ENCODE peak calls at places on chromosomes 11 and 22, in four cellular contexts. X is stomach, I is esophagus muscularis mucosa, D is H1. F is an unnamed sample.

GRCh38 chr11:27357250-27357649 is 5.8 kb downstream of the CCDC34 start:
- DNase-seq in X (peak; percentile 44), I (no peak), D (no peak), F (no peak)

GRCh38 chr22:17847360-17848078 is 73.2 kb upstream of the BID start:
- DNase-seq in X (no peak), I (no peak), D (no peak), F (no peak)

GRCh38 chr11:21659961-21660360 is 532.9 kb upstream of the ANO5 start:
- DNase-seq in X (no peak), I (no peak), D (no peak), F (no peak)

GRCh38 chr22:41197046-41197807 is 7.9 kb upstream of the L3MBTL2 start:
- DNase-seq in X (peak; percentile 83), I (peak; percentile 94), D (no peak), F (peak; percentile 88)

GRCh38 chr11:65652511-65653228 is 10.0 kb downstream of the RELA start:
- DNase-seq in X (peak; percentile 95), I (peak; percentile 98), D (no peak), F (peak; percentile 97)

GRCh38 chr11:114132944-114133394 is 73.5 kb downstream of the ZBTB16 start:
- DNase-seq in X (no peak), I (no peak), D (no peak), F (peak; percentile 83)

GRCh38 chr11:103907548-103908455 is 128.6 kb upstream of the DDI1 start:
- DNase-seq in X (no peak), I (no peak), D (no peak), F (no peak)

GRCh38 chr11:60767388-60767811 is 10.7 kb downstream of the MS4A15 start:
- DNase-seq in X (no peak), I (no peak), D (peak; percentile 25), F (no peak)

GRCh38 chr22:43755452-43755851 is 56.7 kb downstream of the EFCAB6 start:
- DNase-seq in X (no peak), I (peak; percentile 45), D (no peak), F (no peak)

GRCh38 chr11:117946196-117946841 is 17.1 kb upstream of the TMPRSS13 start:
- DNase-seq in X (no peak), I (no peak), D (no peak), F (no peak)

GRCh38 chr11:106475181-106475580 is 397.7 kb downstream of the AASDHPPT start:
- DNase-seq in X (no peak), I (no peak), D (no peak), F (no peak)

GRCh38 chr22:36364255-36365019 is 23.3 kb downstream of the MYH9 start:
- DNase-seq in X (no peak), I (no peak), D (no peak), F (no peak)
- TF ChIP-seq POLR2AphosphoS5 in X (peak; percentile 9), I (peak; percentile 51), D (no peak), F (peak; percentile 51)

GRCh38 chr22:21646608-21647590 is 4.8 kb downstream of the SDF2L1 start:
- DNase-seq in X (peak; percentile 83), I (no peak), D (no peak), F (peak; percentile 85)
- TF ChIP-seq EP300 in X (no peak), I (no peak), D (no peak), F (no peak)

GRCh38 chr11:80054582-80055165 is 613.8 kb upstream of the TENM4 start:
- DNase-seq in X (no peak), I (no peak), D (no peak), F (no peak)
- TF ChIP-seq POLR2AphosphoS5 in X (no peak), I (no peak), D (no peak), F (no peak)

DNA sequence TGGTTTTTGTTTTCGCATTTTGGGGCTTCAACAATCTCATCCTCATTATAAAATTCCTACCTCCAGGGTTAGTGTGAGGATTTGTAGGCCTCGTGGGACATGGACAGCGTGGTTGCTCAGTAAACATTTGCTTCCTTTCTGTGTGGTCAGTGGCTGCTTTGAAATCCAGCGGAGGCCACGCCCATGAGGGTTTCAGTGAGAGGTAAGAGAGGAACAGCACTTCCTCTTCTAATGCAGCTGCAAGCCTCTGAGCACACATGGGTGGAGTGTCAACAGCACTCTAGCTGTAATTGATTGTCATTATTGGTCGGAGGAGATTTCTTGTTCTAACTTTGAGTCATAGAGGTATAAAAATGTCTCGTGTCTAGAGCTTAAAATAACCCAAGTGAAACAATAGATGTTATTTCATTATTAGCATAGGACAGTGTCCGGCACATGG is 6.0 kb upstream of the ARHGAP42 start:
- DNase-seq in X (peak; percentile 78), I (no peak), D (no peak), F (peak; percentile 75)
- TF ChIP-seq EP300 in X (no peak), I (no peak), D (no peak), F (no peak)

F was measured in sigmoid colon.